ENCODE peak calls at places on chromosomes 4 and X, in five cellular contexts. L, J, Z, D and P are unnamed samples.

GRCh38 chrX:53435997-53436396 is 1.8 kb upstream of the HSD17B10 start:
- DNase-seq in Z (no peak), D (no peak), J (peak), L (no peak), P (peak)

GRCh38 chrX:39946822-39947221 is 150.9 kb downstream of the BCOR start:
- DNase-seq in L (peak), Z (peak), D (no peak), J (no peak), P (peak)

GRCh38 chrX:110173192-110174175 is 144.4 kb downstream of the AMMECR1 start:
- DNase-seq in J (no peak), L (no peak), Z (no peak), D (no peak), P (no peak)

GRCh38 chr4:102792361-102792936 is 31.7 kb upstream of the MANBA start:
- DNase-seq in D (no peak), Z (no peak), J (no peak), L (no peak), P (no peak)

GRCh38 chr4:154560824-154561231 is 2.0 kb upstream of the FGB start:
- DNase-seq in L (no peak), D (no peak), J (no peak), Z (peak), P (peak)

GRCh38 chrX:65821721-65822496 is 154.5 kb downstream of the MSN start:
- DNase-seq in D (no peak), J (peak), L (no peak), Z (no peak), P (no peak)

GRCh38 chr4:152709675-152710438 is 30.1 kb upstream of the TMEM154 start:
- DNase-seq in L (no peak), D (no peak), Z (no peak), J (peak), P (peak)

GRCh38 chr4:16027114-16027513 is 56.7 kb downstream of the PROM1 start:
- DNase-seq in D (no peak), L (no peak), J (no peak), Z (no peak), P (no peak)

GRCh38 chr4:37667197-37668100 is 18.7 kb downstream of the RELL1 start:
- DNase-seq in J (no peak), L (no peak), D (no peak), Z (peak), P (no peak)

GRCh38 chrX:23202316-23202715 is 132.3 kb upstream of the PTCHD1 start:
- DNase-seq in Z (no peak), D (no peak), L (no peak), J (peak), P (no peak)

GRCh38 chrX:153642313-153642654 is 4.7 kb upstream of the DUSP9 start:
- DNase-seq in L (no peak), J (peak), Z (no peak), D (no peak), P (no peak)

GRCh38 chrX:68935362-68935761 is 106.5 kb downstream of the EFNB1 start:
- DNase-seq in D (no peak), Z (no peak), J (no peak), L (no peak), P (no peak)

GRCh38 chr4:6327220-6327917 is 57.7 kb downstream of the WFS1 start:
- DNase-seq in D (peak), J (peak), L (peak), Z (peak), P (peak)

GRCh38 chrX:23784487-23785301 is 1.7 kb downstream of the SAT1 start:
- DNase-seq in L (peak), J (no peak), D (no peak), Z (no peak), P (peak)

GRCh38 chrX:149073464-149073863 is 431.6 kb downstream of the IDS start:
- DNase-seq in D (no peak), Z (no peak), J (no peak), L (no peak), P (peak)

GRCh38 chr4:182807841-182808548 is 109.2 kb downstream of the DCTD start:
- DNase-seq in D (no peak), L (no peak), J (peak), Z (no peak), P (no peak)